ENCODE peak calls at places on chromosomes 7 and 10, in six cellular contexts. O is left ventricle myocardium inferior, A is left lung, G is pancreas, T is Peyer's patch, F is mammary epithelial cell. X is an unnamed sample. For H3K4me1, the result is how much of the 10 kb centered on the place peaks cover.

GRCh38 chr10:11611248-11612003 is at the start of gene USP6NL:
- DNase-seq in O (peak), A (peak), G (peak), T (peak), F (peak), X (peak)

GRCh38 chr7:75727881-75728592 is 10.7 kb downstream of the HIP1 start:
- DNase-seq in O (peak), A (peak), G (peak), T (peak), F (peak), X (no peak)

GRCh38 chr7:114354306-114354705 is 60.3 kb upstream of the FOXP2 start:
- DNase-seq in O (no peak), A (no peak), G (no peak), T (no peak), F (peak), X (no peak)

GRCh38 chr10:114824396-114824795 is 2.8 kb downstream of the FHIP2A start:
- DNase-seq in O (no peak), A (no peak), G (no peak), T (no peak), F (no peak), X (no peak)

GRCh38 chr10:11097686-11098085 is 80.0 kb downstream of the CELF2 start:
- DNase-seq in O (no peak), A (no peak), G (no peak), T (no peak), F (no peak), X (no peak)

GRCh38 chr10:112330607-112331160 is 43.2 kb upstream of the ACSL5 start:
- DNase-seq in O (no peak), A (no peak), G (no peak), T (no peak), F (no peak), X (no peak)

GRCh38 chr7:36407636-36408550 is 18.2 kb downstream of the ANLN start:
- DNase-seq in O (no peak), A (no peak), G (no peak), T (no peak), F (no peak), X (no peak)

GRCh38 chr10:28875535-28876208 is 198.4 kb downstream of the BAMBI start:
- DNase-seq in O (no peak), A (no peak), G (no peak), T (no peak), F (no peak), X (no peak)

GRCh38 chr10:125029584-125030242 is 87.8 kb downstream of the ZRANB1 start:
- DNase-seq in O (no peak), A (no peak), G (peak), T (no peak), F (peak), X (no peak)

GRCh38 chr10:117215079-117215478 is 17.8 kb downstream of the KCNK18 start:
- DNase-seq in O (no peak), A (no peak), G (no peak), T (no peak), F (no peak), X (no peak)

GRCh38 chr10:89916481-89916880 is 215.1 kb downstream of the KIF20B start:
- DNase-seq in O (no peak), A (no peak), G (no peak), T (no peak), F (peak), X (no peak)

GRCh38 chr10:24382596-24382978 is 173.6 kb downstream of the KIAA1217 start:
- DNase-seq in O (no peak), A (no peak), G (no peak), T (no peak), F (peak), X (no peak)

GRCh38 chr10:123359539-123359938 is 205.3 kb downstream of the BUB3 start:
- DNase-seq in O (no peak), A (no peak), G (no peak), T (no peak), F (no peak), X (no peak)

GRCh38 chr10:27099448-27099847 is 846 bp downstream of the ANKRD26 start:
- DNase-seq in O (no peak), A (no peak), G (no peak), T (no peak), F (no peak), X (no peak)

DNA sequence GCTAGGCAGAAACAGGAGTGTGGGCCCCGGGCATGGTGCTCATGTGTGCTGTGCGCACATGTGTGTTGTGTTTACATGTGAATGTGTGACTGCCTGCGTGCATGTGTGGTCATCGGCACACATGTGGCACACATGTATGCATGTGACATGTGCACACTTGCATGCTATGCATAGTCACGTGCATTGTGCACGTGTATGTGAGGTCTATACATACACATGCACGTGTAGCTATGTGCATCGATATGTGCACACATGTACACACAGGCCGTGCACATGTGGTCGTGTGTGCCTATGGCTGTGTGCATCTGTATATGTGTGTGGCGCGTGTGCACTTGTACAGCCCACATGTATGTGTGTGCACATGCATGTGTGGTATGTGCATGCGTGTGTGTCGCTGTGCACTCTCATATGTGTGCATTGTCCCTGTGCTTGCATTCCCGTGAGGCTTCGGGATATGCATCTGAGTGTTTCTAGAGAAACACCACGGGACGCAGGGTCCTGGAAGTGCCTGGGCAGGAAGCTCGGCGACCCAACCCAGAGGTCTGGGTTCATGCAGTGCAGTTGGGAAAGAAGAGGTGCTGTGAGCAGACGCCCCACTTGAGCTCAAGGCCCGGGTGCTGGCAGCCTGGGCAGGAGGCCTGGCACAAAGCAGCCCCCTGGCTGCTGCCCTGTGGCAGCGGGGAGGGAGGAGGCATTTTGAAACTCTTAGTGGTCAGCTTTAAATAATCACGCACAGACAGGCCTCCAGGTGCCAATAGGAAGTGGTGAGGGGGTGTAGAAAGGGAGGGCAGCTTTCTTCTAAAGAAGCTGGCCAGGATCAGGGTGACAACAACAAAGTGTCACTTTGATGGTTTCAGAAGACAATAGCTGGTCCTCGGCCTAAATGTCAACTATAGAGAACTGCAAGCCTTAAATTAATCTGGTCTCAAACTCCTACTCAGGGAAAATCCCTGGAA is 410.0 kb upstream of the MGMT start:
- DNase-seq in O (no peak), A (no peak), G (no peak), T (no peak), F (no peak), X (no peak)
- H3K4me1 ChIP-seq in O (under half), A (under half), G (under half), T (under half), F (under half), X (under half)

GRCh38 chr7:128020161-128020560 is 11.1 kb downstream of the LRRC4 start:
- DNase-seq in O (no peak), A (no peak), G (no peak), T (no peak), F (no peak), X (no peak)
- TF ChIP-seq CTCF in O (no peak), A (no peak), G (no peak), T (peak), F (peak), X (no peak)

GRCh38 chr7:56175784-56176183 is 59.6 kb upstream of the NUPR2 start:
- DNase-seq in O (no peak), A (no peak), G (no peak), T (no peak), F (no peak), X (no peak)
- H3K4me3 ChIP-seq in O (peak), A (peak), G (peak), T (peak), F (no peak), X (peak)

GRCh38 chr10:70164179-70164578 is 6.1 kb downstream of the SAR1A start:
- DNase-seq in O (no peak), A (no peak), G (no peak), T (no peak), F (no peak), X (no peak)
- H3K4me1 ChIP-seq in O (half or more), A (under half), G (under half), T (under half), F (under half), X (half or more)